ENCODE peak calls at places on chromosome 17, in ten cellular contexts. One of them, this sample, is unnamed.

GRCh38 chr17:5352681-5353289 is 66.7 kb downstream of the NUP88 start:
- DNase-seq in body of pancreas: no peak
- DNase-seq in foreskin keratinocyte: peak; percentile 4
- DNase-seq in mucosa of descending colon: no peak
- DNase-seq in transverse colon: no peak
- DNase-seq in heart right ventricle: no peak
- DNase-seq in cardiac muscle cell: no peak
- DNase-seq in PC-9: no peak
- DNase-seq in MM.1S: no peak
- DNase-seq in OCI-LY7: no peak
- DNase-seq in this sample: no peak

GRCh38 chr17:73480740-73481139 is 163.5 kb downstream of the SDK2 start:
- DNase-seq in heart right ventricle: peak; percentile 55
- DNase-seq in PC-9: no peak
- DNase-seq in body of pancreas: no peak
- DNase-seq in foreskin keratinocyte: no peak
- DNase-seq in mucosa of descending colon: no peak
- DNase-seq in MM.1S: no peak
- DNase-seq in OCI-LY7: no peak
- DNase-seq in cardiac muscle cell: peak; percentile 74
- DNase-seq in transverse colon: no peak
- DNase-seq in this sample: no peak

GRCh38 chr17:41424111-41424635 is at the start of gene KRT37:
- DNase-seq in heart right ventricle: no peak
- DNase-seq in body of pancreas: no peak
- DNase-seq in MM.1S: no peak
- DNase-seq in cardiac muscle cell: no peak
- DNase-seq in transverse colon: no peak
- DNase-seq in mucosa of descending colon: no peak
- DNase-seq in OCI-LY7: no peak
- DNase-seq in PC-9: no peak
- DNase-seq in foreskin keratinocyte: no peak
- DNase-seq in this sample: no peak

GRCh38 chr17:21302711-21303425 is 18.4 kb downstream of the MAP2K3 start:
- DNase-seq in heart right ventricle: no peak
- DNase-seq in cardiac muscle cell: no peak
- DNase-seq in PC-9: no peak
- DNase-seq in OCI-LY7: no peak
- DNase-seq in MM.1S: no peak
- DNase-seq in transverse colon: no peak
- DNase-seq in mucosa of descending colon: peak; percentile 56
- DNase-seq in foreskin keratinocyte: no peak
- DNase-seq in body of pancreas: no peak
- DNase-seq in this sample: no peak

GRCh38 chr17:12415031-12415430 is 250.7 kb upstream of the MYOCD start:
- DNase-seq in body of pancreas: no peak
- DNase-seq in MM.1S: no peak
- DNase-seq in mucosa of descending colon: no peak
- DNase-seq in transverse colon: no peak
- DNase-seq in cardiac muscle cell: no peak
- DNase-seq in heart right ventricle: no peak
- DNase-seq in OCI-LY7: no peak
- DNase-seq in PC-9: no peak
- DNase-seq in foreskin keratinocyte: peak; percentile 28
- DNase-seq in this sample: no peak

GRCh38 chr17:64084086-64084939 is 45.6 kb downstream of the ERN1 start:
- DNase-seq in body of pancreas: peak; percentile 57
- DNase-seq in MM.1S: peak; percentile 31
- DNase-seq in cardiac muscle cell: no peak
- DNase-seq in transverse colon: peak; percentile 46
- DNase-seq in PC-9: no peak
- DNase-seq in heart right ventricle: no peak
- DNase-seq in OCI-LY7: no peak
- DNase-seq in mucosa of descending colon: peak; percentile 61
- DNase-seq in foreskin keratinocyte: no peak
- DNase-seq in this sample: no peak

GRCh38 chr17:19369846-19370492 is 7.4 kb upstream of the B9D1 start:
- DNase-seq in mucosa of descending colon: no peak
- DNase-seq in MM.1S: no peak
- DNase-seq in cardiac muscle cell: no peak
- DNase-seq in body of pancreas: no peak
- DNase-seq in OCI-LY7: no peak
- DNase-seq in heart right ventricle: no peak
- DNase-seq in transverse colon: peak; percentile 43
- DNase-seq in PC-9: no peak
- DNase-seq in foreskin keratinocyte: no peak
- DNase-seq in this sample: no peak

GRCh38 chr17:65115721-65116312 is 21.4 kb upstream of the RGS9 start:
- DNase-seq in cardiac muscle cell: no peak
- DNase-seq in foreskin keratinocyte: no peak
- DNase-seq in MM.1S: no peak
- DNase-seq in OCI-LY7: no peak
- DNase-seq in PC-9: no peak
- DNase-seq in heart right ventricle: no peak
- DNase-seq in transverse colon: no peak
- DNase-seq in mucosa of descending colon: no peak
- DNase-seq in body of pancreas: no peak
- DNase-seq in this sample: no peak

GRCh38 chr17:69363488-69364210 is 36.7 kb upstream of the ABCA5 start:
- DNase-seq in OCI-LY7: no peak
- DNase-seq in MM.1S: no peak
- DNase-seq in cardiac muscle cell: no peak
- DNase-seq in heart right ventricle: no peak
- DNase-seq in foreskin keratinocyte: peak; percentile 57
- DNase-seq in mucosa of descending colon: no peak
- DNase-seq in body of pancreas: no peak
- DNase-seq in transverse colon: no peak
- DNase-seq in PC-9: no peak
- DNase-seq in this sample: no peak

GRCh38 chr17:69356625-69357024 is 29.7 kb upstream of the ABCA5 start:
- DNase-seq in OCI-LY7: no peak
- DNase-seq in mucosa of descending colon: no peak
- DNase-seq in foreskin keratinocyte: no peak
- DNase-seq in body of pancreas: no peak
- DNase-seq in PC-9: no peak
- DNase-seq in MM.1S: no peak
- DNase-seq in heart right ventricle: no peak
- DNase-seq in transverse colon: no peak
- DNase-seq in cardiac muscle cell: no peak
- DNase-seq in this sample: no peak

GRCh38 chr17:69358688-69359596 is 32.0 kb upstream of the ABCA5 start:
- DNase-seq in OCI-LY7: peak; percentile 76
- DNase-seq in transverse colon: no peak
- DNase-seq in mucosa of descending colon: no peak
- DNase-seq in heart right ventricle: no peak
- DNase-seq in body of pancreas: no peak
- DNase-seq in MM.1S: peak; percentile 59
- DNase-seq in cardiac muscle cell: peak; percentile 29
- DNase-seq in foreskin keratinocyte: no peak
- DNase-seq in PC-9: no peak
- DNase-seq in this sample: no peak

GRCh38 chr17:69361156-69361555 is 34.2 kb upstream of the ABCA5 start:
- DNase-seq in mucosa of descending colon: no peak
- DNase-seq in PC-9: no peak
- DNase-seq in body of pancreas: no peak
- DNase-seq in OCI-LY7: no peak
- DNase-seq in MM.1S: no peak
- DNase-seq in cardiac muscle cell: no peak
- DNase-seq in heart right ventricle: no peak
- DNase-seq in transverse colon: no peak
- DNase-seq in foreskin keratinocyte: no peak
- DNase-seq in this sample: no peak

GRCh38 chr17:69357701-69358100 is 30.8 kb upstream of the ABCA5 start:
- DNase-seq in body of pancreas: no peak
- DNase-seq in PC-9: no peak
- DNase-seq in mucosa of descending colon: no peak
- DNase-seq in OCI-LY7: peak; percentile 17
- DNase-seq in transverse colon: no peak
- DNase-seq in cardiac muscle cell: peak; percentile 6
- DNase-seq in heart right ventricle: no peak
- DNase-seq in foreskin keratinocyte: peak; percentile 37
- DNase-seq in MM.1S: peak; percentile 23
- DNase-seq in this sample: no peak
- TF ChIP-seq CTCF in body of pancreas: no peak
- TF ChIP-seq CTCF in PC-9: no peak
- TF ChIP-seq CTCF in mucosa of descending colon: no peak
- TF ChIP-seq CTCF in OCI-LY7: peak; percentile 35
- TF ChIP-seq CTCF in transverse colon: no peak
- TF ChIP-seq CTCF in cardiac muscle cell: no peak
- TF ChIP-seq CTCF in heart right ventricle: no peak
- TF ChIP-seq CTCF in foreskin keratinocyte: peak; percentile 30
- TF ChIP-seq CTCF in MM.1S: no peak
- TF ChIP-seq CTCF in this sample: no peak

GRCh38 chr17:32517982-32518381 is 31.2 kb downstream of the CDK5R1 start:
- DNase-seq in cardiac muscle cell: no peak
- DNase-seq in foreskin keratinocyte: no peak
- DNase-seq in body of pancreas: no peak
- DNase-seq in OCI-LY7: no peak
- DNase-seq in PC-9: no peak
- DNase-seq in heart right ventricle: no peak
- DNase-seq in transverse colon: no peak
- DNase-seq in mucosa of descending colon: no peak
- DNase-seq in MM.1S: no peak
- DNase-seq in this sample: no peak
- H3K4me1 ChIP-seq in cardiac muscle cell: peaks cover 38% of the 10 kb centered on the region
- H3K4me1 ChIP-seq in foreskin keratinocyte: peaks cover 6% of the 10 kb centered on the region
- H3K4me1 ChIP-seq in body of pancreas: peaks cover 13% of the 10 kb centered on the region
- H3K4me1 ChIP-seq in OCI-LY7: peaks cover 31% of the 10 kb centered on the region
- H3K4me1 ChIP-seq in PC-9: peaks cover 4% of the 10 kb centered on the region
- H3K4me1 ChIP-seq in heart right ventricle: peaks cover 22% of the 10 kb centered on the region
- H3K4me1 ChIP-seq in transverse colon: peaks cover 5% of the 10 kb centered on the region
- H3K4me1 ChIP-seq in mucosa of descending colon: peaks cover 13% of the 10 kb centered on the region
- H3K4me1 ChIP-seq in MM.1S: peaks cover 6% of the 10 kb centered on the region
- H3K4me1 ChIP-seq in this sample: peaks cover 5% of the 10 kb centered on the region

DNA sequence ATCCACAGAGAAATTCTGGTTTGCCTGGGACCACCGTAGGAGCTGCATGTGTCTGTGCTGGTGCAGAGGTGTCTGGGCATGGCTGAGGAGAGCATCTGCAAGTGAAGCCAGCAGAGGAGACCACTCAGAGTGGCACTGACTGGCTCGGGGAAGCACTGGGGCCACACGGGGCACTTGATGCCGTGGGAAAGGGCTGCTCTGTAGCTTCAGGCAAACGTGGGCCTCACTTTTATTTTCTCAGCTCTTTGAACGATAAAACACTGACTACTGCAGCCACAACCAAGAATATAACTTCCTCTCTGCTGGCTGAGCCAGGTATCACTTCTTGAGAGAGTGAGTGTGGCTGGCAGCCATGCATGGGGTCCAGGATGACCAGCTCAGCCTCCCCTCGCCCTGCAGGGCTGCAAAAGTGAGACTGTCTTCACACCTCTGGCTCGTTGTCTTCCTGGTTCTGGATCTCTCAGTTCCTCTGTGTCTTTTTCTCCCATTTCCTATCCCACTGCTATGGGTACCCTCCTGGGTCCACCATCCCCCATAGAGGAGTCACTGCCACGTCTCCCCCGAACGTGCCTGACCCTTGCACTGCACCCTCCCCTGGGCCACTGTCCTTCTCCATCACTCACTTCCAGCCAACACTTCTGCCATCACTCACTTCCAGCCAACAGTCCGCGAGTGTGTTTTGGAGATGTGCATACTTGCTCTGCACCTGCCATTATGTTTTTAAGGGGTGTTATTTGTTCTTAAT is 201.4 kb upstream of the CHMP6 start:
- DNase-seq in mucosa of descending colon: no peak
- DNase-seq in body of pancreas: no peak
- DNase-seq in PC-9: no peak
- DNase-seq in cardiac muscle cell: no peak
- DNase-seq in foreskin keratinocyte: no peak
- DNase-seq in heart right ventricle: no peak
- DNase-seq in MM.1S: no peak
- DNase-seq in OCI-LY7: peak; percentile 78
- DNase-seq in transverse colon: no peak
- DNase-seq in this sample: no peak
- TF ChIP-seq CTCF in mucosa of descending colon: no peak
- TF ChIP-seq CTCF in body of pancreas: no peak
- TF ChIP-seq CTCF in PC-9: no peak
- TF ChIP-seq CTCF in cardiac muscle cell: no peak
- TF ChIP-seq CTCF in foreskin keratinocyte: no peak
- TF ChIP-seq CTCF in heart right ventricle: no peak
- TF ChIP-seq CTCF in MM.1S: no peak
- TF ChIP-seq CTCF in OCI-LY7: no peak
- TF ChIP-seq CTCF in transverse colon: no peak
- TF ChIP-seq CTCF in this sample: no peak

GRCh38 chr17:59423137-59423703 is 91.8 kb downstream of the YPEL2 start:
- DNase-seq in mucosa of descending colon: no peak
- DNase-seq in transverse colon: no peak
- DNase-seq in heart right ventricle: peak; percentile 19
- DNase-seq in foreskin keratinocyte: peak; percentile 45
- DNase-seq in body of pancreas: peak; percentile 45
- DNase-seq in OCI-LY7: no peak
- DNase-seq in PC-9: peak; percentile 24
- DNase-seq in MM.1S: no peak
- DNase-seq in cardiac muscle cell: peak; percentile 54
- DNase-seq in this sample: peak; percentile 44

GRCh38 chr17:59423903-59424302 is 92.4 kb downstream of the YPEL2 start:
- DNase-seq in MM.1S: peak; percentile 72
- DNase-seq in mucosa of descending colon: no peak
- DNase-seq in PC-9: no peak
- DNase-seq in body of pancreas: no peak
- DNase-seq in transverse colon: no peak
- DNase-seq in cardiac muscle cell: no peak
- DNase-seq in foreskin keratinocyte: no peak
- DNase-seq in heart right ventricle: no peak
- DNase-seq in OCI-LY7: no peak
- DNase-seq in this sample: no peak

GRCh38 chr17:59425085-59425901 is 93.8 kb downstream of the YPEL2 start:
- DNase-seq in PC-9: no peak
- DNase-seq in MM.1S: peak; percentile 42
- DNase-seq in OCI-LY7: no peak
- DNase-seq in cardiac muscle cell: peak; percentile 54
- DNase-seq in foreskin keratinocyte: no peak
- DNase-seq in body of pancreas: no peak
- DNase-seq in transverse colon: peak; percentile 28
- DNase-seq in mucosa of descending colon: no peak
- DNase-seq in heart right ventricle: peak; percentile 47
- DNase-seq in this sample: peak; percentile 43

GRCh38 chr17:59426031-59426430 is 94.6 kb downstream of the YPEL2 start:
- DNase-seq in body of pancreas: no peak
- DNase-seq in MM.1S: no peak
- DNase-seq in PC-9: no peak
- DNase-seq in heart right ventricle: no peak
- DNase-seq in mucosa of descending colon: no peak
- DNase-seq in foreskin keratinocyte: no peak
- DNase-seq in transverse colon: no peak
- DNase-seq in cardiac muscle cell: no peak
- DNase-seq in OCI-LY7: no peak
- DNase-seq in this sample: no peak

DNA sequence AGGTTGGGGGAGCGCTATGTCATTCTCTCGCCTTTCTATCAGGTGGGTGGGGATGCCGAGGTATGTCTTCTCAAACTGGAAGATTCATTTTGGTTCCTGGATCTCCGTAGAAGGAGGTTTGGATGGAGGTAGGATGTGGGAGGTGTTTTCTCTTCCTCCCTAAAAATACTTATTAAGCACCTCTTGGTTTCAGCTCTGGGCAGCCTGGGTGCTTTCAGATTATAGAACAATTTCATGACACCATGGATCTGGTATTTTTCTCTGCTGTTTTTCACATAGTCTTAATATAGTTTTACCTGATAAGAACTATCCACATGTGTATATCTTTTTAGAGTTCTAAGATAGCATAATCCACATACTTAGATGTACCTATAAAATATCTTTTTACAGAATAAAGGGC is 92.9 kb downstream of the YPEL2 start:
- DNase-seq in heart right ventricle: no peak
- DNase-seq in mucosa of descending colon: no peak
- DNase-seq in cardiac muscle cell: no peak
- DNase-seq in PC-9: no peak
- DNase-seq in body of pancreas: no peak
- DNase-seq in OCI-LY7: no peak
- DNase-seq in MM.1S: peak; percentile 41
- DNase-seq in foreskin keratinocyte: no peak
- DNase-seq in transverse colon: no peak
- DNase-seq in this sample: no peak
- H3K4me1 ChIP-seq in heart right ventricle: peaks cover 71% of the 10 kb centered on the region
- H3K4me1 ChIP-seq in mucosa of descending colon: no peaks in the 10 kb centered on the region
- H3K4me1 ChIP-seq in cardiac muscle cell: peaks cover 83% of the 10 kb centered on the region
- H3K4me1 ChIP-seq in PC-9: peaks cover 30% of the 10 kb centered on the region
- H3K4me1 ChIP-seq in body of pancreas: peaks cover 68% of the 10 kb centered on the region
- H3K4me1 ChIP-seq in OCI-LY7: no peaks in the 10 kb centered on the region
- H3K4me1 ChIP-seq in MM.1S: peaks cover 40% of the 10 kb centered on the region
- H3K4me1 ChIP-seq in foreskin keratinocyte: no peaks in the 10 kb centered on the region
- H3K4me1 ChIP-seq in transverse colon: peaks cover 30% of the 10 kb centered on the region
- H3K4me1 ChIP-seq in this sample: peaks cover 48% of the 10 kb centered on the region

This sample was measured in testis.